ENCODE peak calls at places on chromosome 1, in six cellular contexts. G, I, Y, M, C and L are unnamed samples.

GRCh38 chr1:50529510-50529909 is 106.3 kb upstream of the DMRTA2 start:
- DNase-seq in G (no peak), I (no peak), Y (no peak), M (no peak), C (no peak), L (no peak)

GRCh38 chr1:39575191-39576015 is 1.2 kb downstream of the PABPC4 start:
- DNase-seq in G (no peak), I (peak), Y (no peak), M (peak), C (no peak), L (no peak)

GRCh38 chr1:56533197-56533596 is 46.2 kb downstream of the PLPP3 start:
- DNase-seq in G (no peak), I (no peak), Y (no peak), M (no peak), C (no peak), L (no peak)

GRCh38 chr1:15206418-15207030 is 40.5 kb upstream of the FHAD1 start:
- DNase-seq in G (no peak), I (peak), Y (peak), M (no peak), C (no peak), L (no peak)

GRCh38 chr1:177586429-177586828 is 383.4 kb downstream of the SEC16B start:
- DNase-seq in G (no peak), I (no peak), Y (peak), M (no peak), C (no peak), L (no peak)

GRCh38 chr1:17653728-17654351 is 101.3 kb upstream of the ACTL8 start:
- DNase-seq in G (no peak), I (no peak), Y (peak), M (peak), C (no peak), L (no peak)

GRCh38 chr1:32242341-32242851 is 4.6 kb upstream of the FAM167B start:
- DNase-seq in G (no peak), I (no peak), Y (no peak), M (no peak), C (no peak), L (peak)

GRCh38 chr1:163872067-163872466 is 550.3 kb downstream of the NUF2 start:
- DNase-seq in G (no peak), I (no peak), Y (no peak), M (no peak), C (no peak), L (no peak)

GRCh38 chr1:228647523-228648444 is 87.5 kb upstream of the RHOU start:
- DNase-seq in G (no peak), I (no peak), Y (peak), M (peak), C (no peak), L (no peak)

GRCh38 chr1:110412576-110412975 is 5.1 kb upstream of the LAMTOR5 start:
- DNase-seq in G (peak), I (peak), Y (peak), M (peak), C (no peak), L (peak)

GRCh38 chr1:179474713-179475112 is 101.0 kb downstream of the NPHS2 start:
- DNase-seq in G (no peak), I (no peak), Y (no peak), M (no peak), C (no peak), L (no peak)